ENCODE peak calls at places on chromosomes 7 and 10, in eight cellular contexts. Q is K562, F is fibroblast of lung, G is SK-N-SH, S is mesendoderm, D is neuronal stem cell, O is endodermal cell, P is colonic mucosa. Z is an unnamed sample.

GRCh38 chr10:100684688-100685235 is 60.6 kb upstream of the PAX2 start:
- DNase-seq in G (no peak), D (no peak), S (no peak), Q (no peak), O (no peak), P (no peak), F (no peak), Z (no peak)

GRCh38 chr10:114767101-114767588 is 54.4 kb upstream of the FHIP2A start:
- DNase-seq in O (no peak), P (no peak), Q (no peak), F (peak), G (peak), S (no peak), D (no peak), Z (no peak)

GRCh38 chr7:36999851-37000480 is 275.7 kb upstream of the AOAH start:
- DNase-seq in G (no peak), D (no peak), Q (no peak), P (no peak), O (no peak), S (no peak), F (peak), Z (no peak)

GRCh38 chr10:6070647-6071046 is 8.5 kb upstream of the IL2RA start:
- DNase-seq in G (no peak), S (no peak), O (no peak), Q (no peak), F (no peak), P (no peak), D (no peak), Z (no peak)

GRCh38 chr10:62626817-62627216 is 177.7 kb upstream of the ADO start:
- DNase-seq in G (no peak), O (no peak), S (peak), F (peak), D (no peak), P (no peak), Q (no peak), Z (no peak)

GRCh38 chr7:79719216-79719615 is 265.7 kb upstream of the MAGI2 start:
- DNase-seq in G (no peak), D (no peak), S (no peak), O (no peak), Q (no peak), F (no peak), P (no peak), Z (no peak)

GRCh38 chr7:96321041-96321669 is 743 bp downstream of the SLC25A13 start:
- DNase-seq in Q (peak), G (peak), O (peak), P (peak), F (peak), D (peak), S (peak), Z (peak)

GRCh38 chr7:21671859-21672258 is 129.0 kb downstream of the DNAH11 start:
- DNase-seq in Q (no peak), S (no peak), O (no peak), F (no peak), P (no peak), G (no peak), D (no peak), Z (no peak)

GRCh38 chr7:15291707-15292106 is 270.1 kb downstream of the AGMO start:
- DNase-seq in P (no peak), G (no peak), D (no peak), O (peak), F (no peak), Q (no peak), S (peak), Z (no peak)

GRCh38 chr10:92760609-92761008 is 70.9 kb downstream of the HHEX start:
- DNase-seq in F (peak), O (no peak), P (no peak), G (no peak), D (no peak), Q (no peak), S (no peak), Z (no peak)

GRCh38 chr7:112086496-112087254 is 119.5 kb downstream of the DOCK4 start:
- DNase-seq in G (no peak), F (no peak), Q (no peak), O (no peak), P (no peak), S (no peak), D (no peak), Z (no peak)

GRCh38 chr7:133854739-133855138 is 272.4 kb upstream of the LRGUK start:
- DNase-seq in F (peak), O (no peak), G (peak), D (no peak), Q (peak), S (peak), P (no peak), Z (no peak)

GRCh38 chr10:133276435-133277201 is at the start of gene ADAM8:
- DNase-seq in P (no peak), S (peak), F (no peak), D (no peak), Q (peak), O (peak), G (peak), Z (no peak)

GRCh38 chr10:122646511-122647382 is 52.9 kb downstream of the C10orf120 start:
- DNase-seq in F (no peak), G (no peak), P (no peak), O (peak), S (no peak), Q (no peak), D (no peak), Z (no peak)

GRCh38 chr7:29444267-29444666 is 119.4 kb upstream of the PRR15 start:
- DNase-seq in G (no peak), Q (no peak), D (no peak), P (no peak), S (no peak), O (no peak), F (no peak), Z (no peak)

GRCh38 chr7:98372993-98373392 is 27.9 kb downstream of the BAIAP2L1 start:
- DNase-seq in F (peak), D (no peak), P (no peak), G (no peak), Q (no peak), S (no peak), O (no peak), Z (no peak)

GRCh38 chr10:5318148-5318547 is 46.6 kb upstream of the UCN3 start:
- DNase-seq in G (no peak), S (no peak), O (no peak), F (no peak), P (no peak), D (no peak), Q (no peak), Z (no peak)

GRCh38 chr10:93850484-93851015 is 43.2 kb upstream of the SLC35G1 start:
- DNase-seq in O (no peak), D (no peak), S (peak), Q (no peak), P (no peak), F (no peak), G (no peak), Z (no peak)

GRCh38 chr7:102834466-102834865 is 78.3 kb upstream of the LRRC17 start:
- DNase-seq in Q (no peak), P (no peak), O (no peak), F (no peak), G (no peak), D (no peak), S (no peak), Z (no peak)

GRCh38 chr10:132421377-132422168 is 24.6 kb downstream of the PWWP2B start:
- DNase-seq in G (peak), S (no peak), O (no peak), D (no peak), Q (peak), F (peak), P (peak), Z (no peak)

GRCh38 chr10:132232553-132232949 is 45.8 kb downstream of the DPYSL4 start:
- DNase-seq in S (no peak), P (no peak), G (no peak), Q (no peak), O (no peak), D (no peak), F (no peak), Z (no peak)

GRCh38 chr7:45917658-45918057 is 3.4 kb downstream of the IGFBP3 start:
- DNase-seq in Q (peak), G (peak), S (peak), F (peak), O (peak), P (peak), D (peak), Z (peak)

GRCh38 chr10:128059915-128060314 is 66.3 kb downstream of the MKI67 start:
- DNase-seq in O (no peak), D (no peak), G (no peak), F (no peak), P (no peak), S (no peak), Q (no peak), Z (no peak)

GRCh38 chr10:102242118-102242485 is 790 bp upstream of the PITX3 start:
- DNase-seq in O (no peak), S (no peak), F (no peak), Q (no peak), D (no peak), P (no peak), G (no peak), Z (no peak)

GRCh38 chr10:102243304-102243703 is 2.0 kb upstream of the PITX3 start:
- DNase-seq in S (no peak), P (no peak), O (no peak), G (no peak), Q (no peak), F (peak), D (no peak), Z (no peak)

GRCh38 chr10:102241444-102242117 is at the start of gene PITX3:
- DNase-seq in S (peak), P (peak), O (peak), Q (peak), D (peak), G (peak), F (peak), Z (no peak)

GRCh38 chr10:102240467-102241036 is 760 bp downstream of the PITX3 start:
- DNase-seq in O (peak), Q (no peak), P (no peak), S (no peak), D (no peak), G (peak), F (no peak), Z (no peak)

DNA sequence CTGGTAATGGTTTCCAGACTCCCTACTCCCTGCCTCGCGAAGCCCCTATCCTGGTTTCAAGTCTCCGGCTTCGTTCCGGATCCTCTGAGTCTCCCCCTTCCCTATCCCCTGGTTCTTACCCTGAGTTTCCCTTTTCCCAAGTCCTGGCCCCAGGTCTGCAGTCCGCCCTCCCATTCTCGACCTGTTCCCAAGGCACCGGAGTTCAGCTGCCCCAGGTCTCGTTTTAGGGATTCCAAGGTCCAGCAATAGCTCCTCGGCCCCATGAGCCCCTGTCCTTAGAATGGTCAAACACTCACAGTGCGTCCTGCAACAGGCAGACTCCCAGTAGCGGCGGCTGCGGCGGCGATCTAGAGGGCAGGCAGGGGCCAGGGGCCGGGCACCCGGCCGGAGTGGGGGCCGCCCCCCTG is 272 bp downstream of the PITX3 start:
- DNase-seq in Q (no peak), S (no peak), O (no peak), F (no peak), G (no peak), P (no peak), D (no peak), Z (no peak)
- H3K9ac ChIP-seq in Q (peak), S (peak), O (no peak), F (peak), G (no peak), P (peak), D (no peak), Z (no peak)

GRCh38 chr10:51879238-51879637 is 179.8 kb upstream of the CSTF2T start:
- DNase-seq in O (no peak), G (no peak), Q (no peak), F (peak), D (no peak), P (no peak), S (no peak), Z (no peak)

GRCh38 chr10:51877636-51878035 is 178.2 kb upstream of the CSTF2T start:
- DNase-seq in F (no peak), Q (no peak), S (no peak), D (no peak), O (no peak), P (no peak), G (no peak), Z (no peak)

GRCh38 chr10:51876528-51876927 is 177.1 kb upstream of the CSTF2T start:
- DNase-seq in S (no peak), O (no peak), F (peak), G (no peak), D (no peak), Q (no peak), P (no peak), Z (no peak)

GRCh38 chr10:51876979-51877378 is 177.6 kb upstream of the CSTF2T start:
- DNase-seq in G (no peak), S (peak), O (no peak), P (no peak), Q (no peak), F (no peak), D (no peak), Z (no peak)

GRCh38 chr10:51878695-51879094 is 179.3 kb upstream of the CSTF2T start:
- DNase-seq in P (no peak), G (peak), S (no peak), Q (no peak), D (no peak), O (no peak), F (no peak), Z (no peak)
- H3K9ac ChIP-seq in P (no peak), G (no peak), S (no peak), Q (no peak), D (no peak), O (no peak), F (no peak), Z (no peak)

GRCh38 chr7:130356760-130357611 is 12.4 kb downstream of the CPA5 start:
- DNase-seq in G (peak), O (peak), P (no peak), Q (no peak), S (peak), F (peak), D (no peak), Z (no peak)
- H3K9ac ChIP-seq in G (peak), O (no peak), P (no peak), Q (no peak), S (peak), F (peak), D (no peak), Z (no peak)

GRCh38 chr10:99372546-99373271 is 43.6 kb downstream of the CNNM1 start:
- DNase-seq in Q (no peak), F (peak), O (no peak), S (peak), P (no peak), G (no peak), D (no peak), Z (no peak)
- H3K9ac ChIP-seq in Q (no peak), F (no peak), O (no peak), S (no peak), P (no peak), G (no peak), D (no peak), Z (no peak)

GRCh38 chr10:78974409-78975317 is 94.1 kb upstream of the ZMIZ1 start:
- DNase-seq in P (peak), G (peak), S (peak), F (peak), Q (peak), O (peak), D (peak), Z (peak)
- H3K9ac ChIP-seq in P (peak), G (peak), S (peak), F (peak), Q (peak), O (peak), D (no peak), Z (peak)

GRCh38 chr10:124591123-124591495 is 129.5 kb downstream of the LHPP start:
- DNase-seq in O (no peak), Q (no peak), D (no peak), S (no peak), P (no peak), G (no peak), F (no peak), Z (no peak)
- H3K9ac ChIP-seq in O (no peak), Q (no peak), D (no peak), S (no peak), P (no peak), G (no peak), F (no peak), Z (no peak)

DNA sequence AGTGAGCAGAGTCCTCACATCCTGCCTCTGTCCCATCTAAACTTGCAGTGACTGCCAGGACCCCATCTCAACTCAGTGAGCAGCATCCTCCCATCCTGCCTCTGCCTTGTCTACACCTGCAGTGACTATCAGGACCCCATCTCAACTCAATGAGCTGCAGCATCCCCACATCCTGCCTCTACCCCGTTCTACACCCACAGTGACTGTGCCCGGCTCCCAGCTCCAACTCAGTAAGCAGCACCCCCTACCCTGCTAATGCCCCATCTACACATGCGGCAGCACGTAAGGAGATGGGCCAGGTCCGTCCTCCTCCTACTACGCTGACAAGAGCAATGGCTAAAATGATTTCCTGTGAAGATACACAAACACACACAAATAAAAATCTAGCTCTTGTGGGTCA is 65.5 kb downstream of the TNS3 start:
- DNase-seq in Q (no peak), O (no peak), F (no peak), P (no peak), D (no peak), G (no peak), S (no peak), Z (no peak)
- H3K9ac ChIP-seq in Q (no peak), O (no peak), F (no peak), P (no peak), D (peak), G (no peak), S (no peak), Z (no peak)

GRCh38 chr10:69630651-69631400 is 779 bp downstream of the FAM241B start:
- DNase-seq in Q (no peak), D (no peak), P (no peak), O (peak), F (no peak), G (no peak), S (no peak), Z (no peak)
- H3K9ac ChIP-seq in Q (peak), D (peak), P (peak), O (peak), F (no peak), G (peak), S (peak), Z (no peak)

GRCh38 chr10:102778781-102779180 is 35.0 kb downstream of the WBP1L start:
- DNase-seq in S (no peak), O (no peak), G (no peak), Q (no peak), P (no peak), D (no peak), F (no peak), Z (no peak)
- H3K9ac ChIP-seq in S (no peak), O (no peak), G (no peak), Q (no peak), P (no peak), D (no peak), F (no peak), Z (no peak)

GRCh38 chr10:24383681-24384106 is 174.8 kb downstream of the KIAA1217 start:
- DNase-seq in S (peak), Q (peak), P (peak), O (peak), F (peak), D (no peak), G (peak), Z (no peak)
- H3K9ac ChIP-seq in S (no peak), Q (no peak), P (peak), O (peak), F (no peak), D (no peak), G (peak), Z (no peak)